ENCODE peak calls at places on chromosomes 3 and 15, in eight cellular contexts. A, N, T, X, K, M, C and B are unnamed samples.
A peak's percentile ranks its signal among the peaks of the same experiment; 100 is the strongest.

GRCh38 chr3:172647823-172648222 is 63.0 kb downstream of the NCEH1 start:
- DNase-seq in A (peak; percentile 41), N (no peak), T (no peak), X (no peak), K (no peak), M (no peak), C (no peak), B (no peak)

GRCh38 chr3:151765685-151766084 is 32.0 kb downstream of the AADACL2 start:
- DNase-seq in A (no peak), N (no peak), T (peak; percentile 75), X (no peak), K (no peak), M (no peak), C (no peak), B (no peak)

GRCh38 chr15:88571153-88572029 is 24.9 kb upstream of the DET1 start:
- DNase-seq in A (peak; percentile 74), N (no peak), T (no peak), X (no peak), K (no peak), M (no peak), C (no peak), B (no peak)

GRCh38 chr3:37922721-37923575 is 61.3 kb downstream of the CTDSPL start:
- DNase-seq in A (peak; percentile 61), N (peak; percentile 61), T (no peak), X (no peak), K (no peak), M (no peak), C (no peak), B (no peak)

GRCh38 chr3:142315083-142315482 is 89.7 kb upstream of the GK5 start:
- DNase-seq in A (no peak), N (peak; percentile 87), T (peak; percentile 12), X (no peak), K (peak; percentile 29), M (no peak), C (no peak), B (no peak)

GRCh38 chr3:115792206-115792955 is 169.1 kb downstream of the GAP43 start:
- DNase-seq in A (no peak), N (peak; percentile 52), T (no peak), X (no peak), K (no peak), M (no peak), C (no peak), B (no peak)

GRCh38 chr15:38308797-38309196 is 56.2 kb downstream of the SPRED1 start:
- DNase-seq in A (no peak), N (no peak), T (no peak), X (no peak), K (no peak), M (no peak), C (no peak), B (no peak)

GRCh38 chr3:124207873-124208473 is 216.0 kb upstream of the ROPN1 start:
- DNase-seq in A (no peak), N (no peak), T (no peak), X (no peak), K (no peak), M (no peak), C (no peak), B (no peak)

GRCh38 chr15:78037328-78037727 is 40.2 kb downstream of the TBC1D2B start:
- DNase-seq in A (no peak), N (no peak), T (no peak), X (no peak), K (no peak), M (no peak), C (no peak), B (no peak)

GRCh38 chr3:185424435-185424834 is 61.5 kb downstream of the MAP3K13 start:
- DNase-seq in A (no peak), N (no peak), T (no peak), X (no peak), K (no peak), M (no peak), C (no peak), B (no peak)
- TF ChIP-seq CTCF in A (no peak), N (no peak), T (no peak), X (no peak), K (no peak), M (no peak), C (no peak), B (no peak)

GRCh38 chr3:122298239-122298638 is 26.8 kb upstream of the CSTA start:
- DNase-seq in A (no peak), N (no peak), T (no peak), X (no peak), K (no peak), M (no peak), C (no peak), B (no peak)

GRCh38 chr3:122301063-122301462 is 24.0 kb upstream of the CSTA start:
- DNase-seq in A (no peak), N (no peak), T (no peak), X (no peak), K (no peak), M (no peak), C (no peak), B (no peak)

GRCh38 chr3:122295286-122295685 is 29.8 kb upstream of the CSTA start:
- DNase-seq in A (no peak), N (no peak), T (no peak), X (no peak), K (no peak), M (no peak), C (no peak), B (no peak)

GRCh38 chr3:122299872-122300460 is 25.1 kb upstream of the CSTA start:
- DNase-seq in A (no peak), N (peak; percentile 17), T (peak; percentile 17), X (peak; percentile 74), K (no peak), M (no peak), C (no peak), B (no peak)

DNA sequence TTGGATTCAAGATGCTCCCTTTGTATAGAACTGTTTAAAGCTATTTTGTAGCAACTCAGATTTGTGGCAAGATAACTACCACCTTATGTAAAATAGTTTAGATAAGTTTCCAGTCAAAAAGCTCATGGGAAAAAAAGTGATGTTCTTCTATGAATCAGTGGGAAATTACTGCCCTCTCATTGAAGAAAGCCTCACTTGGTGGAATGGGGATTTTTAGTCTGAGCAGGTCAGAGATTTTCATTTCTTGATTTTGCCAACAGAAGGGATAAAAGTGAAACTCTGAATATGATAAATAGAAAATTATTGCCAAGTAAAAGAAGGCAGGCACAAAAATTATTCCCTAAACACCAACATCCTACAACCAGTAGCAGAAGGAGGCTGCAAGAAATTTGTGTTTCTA is 25.8 kb upstream of the CSTA start:
- DNase-seq in A (no peak), N (no peak), T (no peak), X (no peak), K (no peak), M (no peak), C (no peak), B (no peak)
- H3K4me3 ChIP-seq in A (no peak overlapping the region), N (no peak overlapping the region), T (no peak overlapping the region), X (no peak overlapping the region), K (no peak overlapping the region), M (no peak overlapping the region), C (no peak overlapping the region), B (no peak overlapping the region)

GRCh38 chr3:125652349-125652748 is 57.1 kb upstream of the OSBPL11 start:
- DNase-seq in A (no peak), N (no peak), T (no peak), X (no peak), K (no peak), M (no peak), C (no peak), B (no peak)
- H3K27me3 ChIP-seq in A (no peaks in the 10 kb centered on the region), N (peaks cover 4% of the 10 kb centered on the region), T (no peaks in the 10 kb centered on the region), X (no peaks in the 10 kb centered on the region), K (no peaks in the 10 kb centered on the region), M (no peaks in the 10 kb centered on the region), C (no peaks in the 10 kb centered on the region), B (no peaks in the 10 kb centered on the region)

GRCh38 chr3:167728176-167728575 is 6.5 kb downstream of the PDCD10 start:
- DNase-seq in A (no peak), N (peak; percentile 84), T (no peak), X (no peak), K (peak; percentile 4), M (no peak), C (no peak), B (no peak)
- TF ChIP-seq CTCF in A (no peak), N (no peak), T (no peak), X (no peak), K (no peak), M (no peak), C (no peak), B (no peak)

GRCh38 chr3:15794842-15795562 is 2.8 kb downstream of the ANKRD28 start:
- DNase-seq in A (no peak), N (no peak), T (peak; percentile 68), X (no peak), K (no peak), M (no peak), C (no peak), B (no peak)
- H3K4me3 ChIP-seq in A (peak overlapping the region; percentile 41), N (peak overlapping the region; percentile 80), T (peak overlapping the region; percentile 26), X (no peak overlapping the region), K (peak overlapping the region; percentile 80), M (no peak overlapping the region), C (peak overlapping the region; percentile 38), B (no peak overlapping the region)

DNA sequence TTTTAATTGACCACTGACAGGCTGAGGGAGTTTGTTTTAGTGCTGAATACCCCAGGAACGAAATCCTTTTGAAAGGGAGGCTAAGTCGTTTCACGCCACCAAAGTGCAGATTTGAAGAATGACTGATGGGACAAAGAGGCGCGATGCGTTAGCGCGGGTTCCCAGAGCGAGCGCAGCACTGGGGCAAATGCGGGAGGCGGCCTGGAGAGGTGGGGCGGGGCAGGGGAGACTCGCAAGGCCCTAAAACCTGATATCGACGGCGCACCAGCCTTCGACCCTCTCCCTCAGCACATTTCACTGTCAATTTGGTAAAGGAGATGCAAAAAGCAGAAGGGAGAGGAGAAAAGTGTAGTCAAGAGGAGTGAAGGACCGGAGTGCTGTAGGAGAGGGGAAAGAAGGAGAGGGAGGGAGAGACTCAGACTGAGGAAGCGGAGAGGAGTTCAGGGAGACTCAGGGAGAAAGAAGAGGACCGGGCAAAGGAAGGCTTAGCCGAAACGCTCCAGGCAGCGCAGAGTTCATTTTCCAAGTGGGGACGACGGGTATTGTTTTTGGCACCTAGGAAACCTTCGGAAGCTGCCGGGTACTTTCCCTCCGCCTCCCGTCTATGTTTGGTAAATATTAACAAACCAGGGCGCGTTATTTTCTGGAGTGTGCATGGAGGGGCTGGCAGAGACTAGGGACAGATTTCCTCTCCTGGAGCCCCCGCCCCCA is 3.8 kb upstream of the FOXB1 start:
- DNase-seq in A (no peak), N (no peak), T (no peak), X (peak; percentile 84), K (no peak), M (no peak), C (no peak), B (no peak)
- H3K27me3 ChIP-seq in A (peaks cover 100% of the 10 kb centered on the region), N (peaks cover 96% of the 10 kb centered on the region), T (peaks cover 99% of the 10 kb centered on the region), X (peaks cover 100% of the 10 kb centered on the region), K (peaks cover 81% of the 10 kb centered on the region), M (peaks cover 100% of the 10 kb centered on the region), C (peaks cover 3% of the 10 kb centered on the region), B (peaks cover 95% of the 10 kb centered on the region)

DNA sequence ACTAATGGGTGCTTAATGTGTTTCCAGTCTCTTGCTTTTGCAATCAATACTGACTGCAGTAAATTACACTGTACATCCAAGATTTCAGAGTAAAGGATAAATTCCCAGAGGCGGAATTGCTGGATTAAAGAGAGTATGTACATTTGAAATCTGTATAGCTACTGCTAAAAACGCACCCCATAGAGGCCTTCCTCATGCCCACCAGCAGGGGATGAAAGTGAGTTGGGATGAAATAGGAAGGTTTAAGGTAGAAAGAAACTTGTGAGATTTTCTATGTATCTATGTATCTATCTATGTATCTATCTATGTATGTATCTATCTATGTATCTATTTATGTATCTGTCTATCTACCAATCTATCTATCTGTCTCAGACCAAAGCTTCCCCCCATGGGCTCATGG is 28.4 kb downstream of the TMEM44 start:
- DNase-seq in A (no peak), N (no peak), T (no peak), X (no peak), K (no peak), M (no peak), C (no peak), B (no peak)
- TF ChIP-seq CTCF in A (no peak), N (peak; percentile 47), T (peak; percentile 44), X (peak; percentile 74), K (peak; percentile 44), M (no peak), C (no peak), B (peak; percentile 43)